ENCODE peak calls at places on chromosomes 5 and 9, in seven cellular contexts. T, I, N, H, M, V and L are unnamed samples.

GRCh38 chr5:58961631-58962280 is 378.9 kb downstream of the RAB3C start:
- DNase-seq in I (no peak), H (no peak), T (no peak), N (no peak), M (no peak), V (no peak), L (no peak)

GRCh38 chr5:2032432-2032831 is 149.7 kb upstream of the IRX4 start:
- DNase-seq in H (no peak), N (no peak), I (no peak), T (no peak), M (no peak), V (peak; percentile 44), L (no peak)

GRCh38 chr9:114580609-114581193 is 6.9 kb upstream of the ATP6V1G1 start:
- DNase-seq in M (no peak), T (no peak), I (no peak), V (no peak), H (no peak), N (no peak), L (no peak)

GRCh38 chr5:82104872-82105271 is 133.0 kb downstream of the ATG10 start:
- DNase-seq in H (peak; percentile 10), V (no peak), N (no peak), T (no peak), M (no peak), I (no peak), L (no peak)

GRCh38 chr5:159965031-159965837 is 43.7 kb upstream of the TTC1 start:
- DNase-seq in H (peak; percentile 67), V (peak; percentile 75), N (peak; percentile 67), I (peak; percentile 80), T (peak; percentile 54), M (peak; percentile 86), L (peak; percentile 84)

GRCh38 chr9:127714916-127715442 is 484 bp downstream of the PTRH1 start:
- DNase-seq in T (peak; percentile 53), I (peak; percentile 68), M (peak; percentile 65), V (no peak), H (no peak), N (no peak), L (peak; percentile 85)

GRCh38 chr9:124046189-124046588 is 34.6 kb downstream of the LHX2 start:
- DNase-seq in T (no peak), V (no peak), I (no peak), N (no peak), H (no peak), M (no peak), L (no peak)

GRCh38 chr5:38650540-38651275 is 94.3 kb upstream of the LIFR start:
- DNase-seq in T (no peak), M (no peak), N (peak; percentile 29), H (no peak), V (no peak), I (peak; percentile 46), L (no peak)

GRCh38 chr5:95673076-95673475 is 9.7 kb downstream of the SPATA9 start:
- DNase-seq in T (no peak), N (peak; percentile 62), V (peak; percentile 34), H (no peak), I (no peak), M (no peak), L (no peak)

GRCh38 chr9:97905228-97905627 is 17.1 kb downstream of the TRMO start:
- DNase-seq in H (no peak), I (no peak), T (no peak), N (no peak), M (no peak), V (no peak), L (no peak)

GRCh38 chr9:111037744-111038335 is 430 bp downstream of the LPAR1 start:
- DNase-seq in N (peak; percentile 31), H (no peak), V (peak; percentile 80), M (peak; percentile 92), I (peak; percentile 71), T (peak; percentile 51), L (peak; percentile 85)

GRCh38 chr9:85743290-85744128 is 1.8 kb upstream of the AGTPBP1 start:
- DNase-seq in M (peak; percentile 39), N (peak; percentile 80), I (peak; percentile 53), H (no peak), T (peak; percentile 56), V (peak; percentile 23), L (peak; percentile 70)

GRCh38 chr9:131464354-131465000 is 38.2 kb upstream of the POMT1 start:
- DNase-seq in N (no peak), V (no peak), H (no peak), T (no peak), M (no peak), I (no peak), L (no peak)

GRCh38 chr9:131454028-131454427 is 48.7 kb upstream of the POMT1 start:
- DNase-seq in T (no peak), I (no peak), M (no peak), V (no peak), N (no peak), H (no peak), L (no peak)

GRCh38 chr9:131461166-131461565 is 41.6 kb upstream of the POMT1 start:
- DNase-seq in T (no peak), N (no peak), I (no peak), M (no peak), H (no peak), V (no peak), L (no peak)

GRCh38 chr9:131457746-131458145 is 45.0 kb upstream of the POMT1 start:
- DNase-seq in I (no peak), N (no peak), V (no peak), T (no peak), H (no peak), M (no peak), L (no peak)

GRCh38 chr9:131459056-131459455 is 43.7 kb upstream of the POMT1 start:
- DNase-seq in V (no peak), M (no peak), H (no peak), N (no peak), T (no peak), I (no peak), L (no peak)
- H3K27ac ChIP-seq in V (no peak overlapping the region), M (no peak overlapping the region), H (no peak overlapping the region), N (no peak overlapping the region), T (no peak overlapping the region), I (no peak overlapping the region), L (no peak overlapping the region)

DNA sequence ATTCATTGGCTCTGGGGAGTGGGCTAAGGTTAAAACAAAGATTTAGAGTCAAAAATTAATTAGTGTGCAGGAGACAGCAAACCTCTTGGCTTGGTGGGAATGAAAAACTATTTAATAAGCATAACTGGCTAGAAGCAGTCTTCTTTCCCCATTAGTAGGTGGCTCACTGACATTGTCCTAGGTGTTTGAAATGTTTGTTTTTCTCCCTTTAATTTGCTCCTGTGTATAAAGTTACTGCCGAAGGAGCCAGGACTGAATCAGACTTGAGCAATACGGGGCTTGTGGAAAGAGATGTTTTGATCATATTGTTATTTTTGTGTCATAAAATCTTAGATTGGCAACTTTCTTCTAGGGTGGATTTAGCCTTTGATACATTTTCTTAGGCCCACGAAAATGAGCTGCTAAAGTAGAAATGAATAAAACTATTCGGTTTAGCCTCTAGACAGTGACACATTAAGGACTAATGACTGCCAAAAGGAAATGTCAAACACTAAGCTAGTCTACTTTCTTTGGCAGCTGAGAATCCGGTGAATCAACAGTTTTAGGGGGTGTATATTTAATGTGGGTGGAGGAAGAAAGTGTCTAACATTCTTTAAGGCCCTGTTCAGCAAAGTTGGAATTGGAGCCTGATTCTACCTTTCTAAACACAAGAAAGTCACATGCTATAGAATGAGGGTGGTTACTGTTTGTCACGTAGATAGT is 30.2 kb downstream of the LRRTM2 start:
- DNase-seq in I (peak; percentile 92), V (no peak), M (no peak), N (peak; percentile 62), T (no peak), H (no peak), L (no peak)
- H3K9ac ChIP-seq in I (peak overlapping the region; percentile 42), V (no peak overlapping the region), M (no peak overlapping the region), N (no peak overlapping the region), T (no peak overlapping the region), H (no peak overlapping the region), L (no peak overlapping the region)

DNA sequence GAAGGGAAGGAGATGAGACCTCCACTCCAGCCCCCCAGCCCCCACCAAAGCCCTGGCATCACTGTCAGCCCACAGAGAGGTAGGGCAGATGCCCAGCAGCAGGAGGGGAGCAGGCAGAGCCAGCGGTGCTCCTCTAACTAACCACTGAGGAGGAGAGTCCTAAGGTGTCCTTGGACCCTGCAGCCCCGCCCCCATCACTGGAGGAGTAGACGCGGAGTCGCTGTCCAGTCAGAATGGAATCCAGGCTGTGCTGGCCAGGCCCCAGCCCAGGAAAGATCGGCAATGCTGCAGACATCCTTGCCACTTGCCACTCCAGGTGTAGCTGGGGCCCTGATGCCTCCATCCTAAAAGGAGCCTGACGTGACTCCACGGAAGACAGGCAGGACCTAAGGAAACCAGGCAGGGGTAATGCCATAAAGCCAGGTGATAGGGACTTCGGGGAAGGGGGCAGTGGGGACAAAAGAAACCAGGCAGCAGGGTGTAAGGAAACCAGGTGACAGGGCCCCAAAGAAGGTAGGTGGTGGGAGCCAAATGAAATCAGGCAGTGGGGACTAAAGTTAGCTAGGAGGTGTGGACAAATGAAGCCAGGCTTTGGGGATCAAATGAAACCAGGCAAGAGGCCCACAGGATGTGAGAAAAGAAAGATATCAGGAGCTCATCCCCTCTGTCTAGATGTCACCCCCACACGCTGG is 12.4 kb downstream of the CNTFR start:
- DNase-seq in N (no peak), T (no peak), M (peak; percentile 88), H (no peak), I (no peak), V (peak; percentile 71), L (no peak)
- H3K27ac ChIP-seq in N (no peak overlapping the region), T (no peak overlapping the region), M (no peak overlapping the region), H (no peak overlapping the region), I (no peak overlapping the region), V (peak overlapping the region; percentile 4), L (no peak overlapping the region)

GRCh38 chr9:126612329-126612812 is 1.4 kb upstream of the LMX1B start:
- DNase-seq in H (no peak), I (no peak), M (peak; percentile 75), V (no peak), T (no peak), N (no peak), L (no peak)

GRCh38 chr9:126614088-126614454 is 343 bp downstream of the LMX1B start:
- DNase-seq in N (no peak), V (no peak), T (no peak), I (no peak), H (no peak), M (peak; percentile 81), L (no peak)

GRCh38 chr9:126611592-126612328 is 2.0 kb upstream of the LMX1B start:
- DNase-seq in H (peak; percentile 62), T (peak; percentile 75), M (peak; percentile 94), V (peak; percentile 83), N (peak; percentile 54), I (peak; percentile 79), L (peak; percentile 90)

GRCh38 chr9:126613656-126614055 is at the start of gene LMX1B:
- DNase-seq in N (peak; percentile 56), V (peak; percentile 79), I (peak; percentile 49), H (no peak), M (peak; percentile 88), T (no peak), L (no peak)

DNA sequence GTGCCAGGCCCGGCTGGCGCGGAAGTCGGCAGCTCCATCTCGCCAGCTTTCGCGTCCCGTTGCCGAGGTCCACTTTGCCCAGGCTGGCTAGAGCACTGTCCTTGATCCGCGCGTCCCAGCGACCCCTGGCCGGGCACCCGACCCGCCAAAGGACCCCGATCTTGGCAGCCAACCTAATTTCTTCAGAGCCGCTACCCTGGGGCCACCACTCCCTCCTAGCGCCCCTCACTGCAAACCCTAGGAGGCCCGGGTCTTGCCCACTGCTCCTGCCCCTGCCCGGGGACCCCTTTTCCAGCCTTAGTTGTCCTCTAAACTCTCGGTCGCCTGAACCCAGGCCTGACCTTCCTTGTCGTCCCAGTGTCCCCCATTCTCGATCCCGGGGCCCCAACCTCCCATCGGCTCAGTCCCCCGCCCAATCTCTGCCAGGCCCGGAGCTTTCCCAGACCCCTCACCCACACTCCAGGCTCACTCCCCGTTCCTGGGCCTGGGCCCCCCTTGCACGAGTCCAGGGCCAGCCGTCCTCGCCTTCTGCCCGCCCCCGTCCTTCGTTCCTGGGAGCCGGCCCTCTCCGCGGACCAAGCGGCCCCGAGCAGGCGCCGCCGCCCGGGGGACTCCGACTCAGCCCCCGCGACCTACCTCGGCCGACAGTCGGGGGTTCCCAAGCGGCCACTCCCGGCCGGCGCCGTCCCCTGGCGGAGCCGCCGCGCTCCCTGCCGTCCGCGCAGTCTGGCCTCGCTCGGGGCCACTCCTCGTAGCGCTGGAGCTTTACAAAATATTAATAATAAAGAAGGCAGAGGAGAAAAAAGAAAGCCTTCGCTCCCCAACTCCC is 701 bp upstream of the LMX1B start:
- DNase-seq in M (peak; percentile 72), N (no peak), H (no peak), V (no peak), I (peak; percentile 31), T (no peak), L (peak; percentile 74)
- H3K9ac ChIP-seq in M (no peak overlapping the region), N (no peak overlapping the region), H (no peak overlapping the region), V (no peak overlapping the region), I (no peak overlapping the region), T (no peak overlapping the region), L (no peak overlapping the region)